ENCODE peak calls at places on chromosome 1, in ten cellular contexts. W is vagina, M is HCT116, L is AG10803, X is OCI-LY7, Q is NB4, D is fibroblast of lung, N is fibroblast of pulmonary artery, A is lung, K is BJ. S is an unnamed sample.

GRCh38 chr1:172287207-172287606 is 133.3 kb upstream of the C1orf105 start:
- DNase-seq in W (no peak), M (no peak), A (peak; percentile 39), X (no peak), L (peak; percentile 82), D (peak; percentile 89), Q (no peak), K (no peak), N (peak; percentile 76), S (peak; percentile 26)

GRCh38 chr1:6962956-6963915 is 178.0 kb downstream of the CAMTA1 start:
- DNase-seq in A (peak; percentile 51), L (no peak), M (peak; percentile 88), Q (no peak), N (no peak), W (no peak), D (peak; percentile 32), K (no peak), X (peak; percentile 58), S (no peak)

GRCh38 chr1:100627018-100627716 is 89.2 kb downstream of the GPR88 start:
- DNase-seq in N (peak; percentile 83), D (peak; percentile 64), W (no peak), K (no peak), L (peak; percentile 88), M (no peak), Q (peak; percentile 16), A (no peak), X (no peak), S (no peak)

GRCh38 chr1:18343646-18344045 is 137.1 kb upstream of the KLHDC7A start:
- DNase-seq in A (no peak), Q (no peak), X (no peak), D (no peak), N (no peak), W (no peak), K (no peak), L (no peak), M (no peak), S (no peak)

GRCh38 chr1:40039245-40039756 is 1.2 kb upstream of the CAP1 start:
- DNase-seq in K (no peak), X (peak; percentile 88), M (no peak), A (no peak), N (peak; percentile 65), L (peak; percentile 44), Q (peak; percentile 88), W (no peak), D (no peak), S (peak; percentile 20)

GRCh38 chr1:29669912-29670311 is 433.6 kb downstream of the PTPRU start:
- DNase-seq in N (no peak), K (no peak), A (peak; percentile 21), D (no peak), X (no peak), Q (no peak), M (no peak), L (no peak), W (no peak), S (no peak)

GRCh38 chr1:234763361-234763760 is 153.4 kb upstream of the IRF2BP2 start:
- DNase-seq in W (no peak), L (no peak), K (no peak), A (no peak), X (no peak), D (no peak), N (no peak), Q (peak; percentile 64), M (no peak), S (no peak)

GRCh38 chr1:51653127-51653526 is 36.2 kb downstream of the OSBPL9 start:
- DNase-seq in L (no peak), K (no peak), M (no peak), Q (no peak), N (no peak), D (no peak), A (no peak), W (no peak), X (no peak), S (no peak)

GRCh38 chr1:84145051-84145450 is 980 bp downstream of the PRKACB start:
- DNase-seq in A (no peak), L (no peak), Q (peak; percentile 53), W (no peak), K (no peak), N (no peak), M (no peak), X (peak; percentile 75), D (no peak), S (no peak)

GRCh38 chr1:21868941-21869454 is 56.9 kb downstream of the LDLRAD2 start:
- DNase-seq in W (no peak), D (no peak), L (no peak), Q (no peak), A (no peak), K (no peak), X (no peak), M (no peak), N (no peak), S (no peak)

GRCh38 chr1:227369102-227369760 is 50.9 kb upstream of the CDC42BPA start:
- DNase-seq in K (no peak), N (no peak), L (no peak), A (no peak), M (no peak), W (no peak), D (no peak), Q (no peak), X (no peak), S (no peak)

GRCh38 chr1:45012639-45013278 is 705 bp downstream of the UROD start:
- DNase-seq in X (no peak), Q (peak; percentile 52), L (peak; percentile 65), K (no peak), A (peak; percentile 78), N (peak; percentile 65), M (no peak), D (peak; percentile 65), W (no peak), S (peak; percentile 19)

GRCh38 chr1:7538849-7539771 is 232.0 kb upstream of the VAMP3 start:
- DNase-seq in K (no peak), D (no peak), W (no peak), Q (no peak), X (no peak), M (no peak), L (no peak), A (no peak), N (no peak), S (no peak)

GRCh38 chr1:175522880-175523279 is 220.5 kb downstream of the TNR start:
- DNase-seq in D (no peak), K (no peak), A (no peak), N (no peak), Q (no peak), L (no peak), M (no peak), W (no peak), X (no peak), S (no peak)

GRCh38 chr1:197659175-197659574 is 116.1 kb downstream of the DENND1B start:
- DNase-seq in M (no peak), N (no peak), W (no peak), L (no peak), D (no peak), A (no peak), Q (no peak), K (no peak), X (no peak), S (no peak)
- H3K4me3 ChIP-seq in M (no peak overlapping the region), N (no peak overlapping the region), W (no peak overlapping the region), L (no peak overlapping the region), D (no peak overlapping the region), A (no peak overlapping the region), Q (no peak overlapping the region), K (no peak overlapping the region), X (no peak overlapping the region), S (no peak overlapping the region)

DNA sequence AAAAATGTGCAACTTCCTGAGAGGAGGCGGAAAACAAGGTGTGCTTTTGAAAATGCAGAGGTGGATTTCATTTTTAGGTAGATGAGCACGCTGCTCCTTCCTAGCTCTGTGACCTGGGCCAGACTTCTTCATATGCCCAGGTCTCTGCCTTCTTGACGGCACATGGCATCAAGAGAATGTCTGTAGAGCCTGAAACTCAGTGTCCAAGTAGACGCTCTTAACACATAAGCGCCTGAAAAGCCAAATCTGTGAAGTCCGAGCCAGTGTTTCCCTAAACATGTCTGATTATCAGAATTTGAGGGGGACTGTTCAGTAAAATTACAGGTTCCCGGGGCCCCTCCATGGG is 25.7 kb downstream of the FHAD1 start:
- DNase-seq in A (no peak), K (no peak), X (no peak), D (no peak), N (no peak), L (no peak), M (no peak), Q (no peak), W (no peak), S (no peak)
- TF ChIP-seq CTCF in A (no peak), K (no peak), X (no peak), D (no peak), N (no peak), L (no peak), M (no peak), Q (no peak), W (no peak), S (no peak)

DNA sequence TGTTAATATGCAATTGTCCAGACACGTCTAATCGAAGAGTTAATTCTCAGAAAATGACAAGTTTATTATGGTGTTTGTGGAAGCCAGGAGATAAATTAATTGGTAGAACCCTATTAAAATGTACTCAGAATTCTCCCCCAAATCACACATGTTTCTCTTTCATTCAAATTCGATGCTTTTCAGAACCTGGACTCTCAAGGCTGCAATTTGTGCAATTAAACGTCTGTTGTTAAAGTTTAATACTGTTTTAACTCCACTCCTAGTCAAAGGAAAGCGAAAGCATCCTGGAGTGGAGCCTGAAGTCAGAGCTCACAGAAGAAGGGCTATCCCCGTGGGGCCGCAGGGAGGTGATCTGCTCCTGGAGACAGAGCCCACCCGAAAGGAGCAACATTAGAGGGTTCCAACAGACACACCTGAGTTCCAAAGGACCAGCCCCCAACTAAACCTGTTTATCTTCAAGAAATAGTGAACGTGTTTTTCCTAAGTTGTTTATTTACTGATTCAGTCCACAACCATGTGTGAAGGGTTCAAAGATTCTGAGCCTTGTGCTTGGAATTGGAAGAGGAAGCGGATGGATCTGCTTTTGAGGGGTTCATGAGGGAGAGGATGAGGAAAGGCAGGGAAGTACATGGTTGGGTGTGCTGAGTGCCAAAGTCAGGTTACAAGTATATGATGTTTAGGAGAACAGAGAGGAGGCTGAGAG is 68.0 kb upstream of the AKT3 start:
- DNase-seq in D (peak; percentile 37), Q (no peak), K (no peak), M (no peak), L (peak; percentile 22), N (peak; percentile 32), A (no peak), W (no peak), X (no peak), S (no peak)
- H3K4me3 ChIP-seq in D (peak overlapping the region; percentile 73), Q (peak overlapping the region; percentile 47), K (peak overlapping the region; percentile 54), M (no peak overlapping the region), L (peak overlapping the region; percentile 72), N (peak overlapping the region; percentile 62), A (no peak overlapping the region), W (peak overlapping the region; percentile 61), X (no peak overlapping the region), S (peak overlapping the region; percentile 54)

DNA sequence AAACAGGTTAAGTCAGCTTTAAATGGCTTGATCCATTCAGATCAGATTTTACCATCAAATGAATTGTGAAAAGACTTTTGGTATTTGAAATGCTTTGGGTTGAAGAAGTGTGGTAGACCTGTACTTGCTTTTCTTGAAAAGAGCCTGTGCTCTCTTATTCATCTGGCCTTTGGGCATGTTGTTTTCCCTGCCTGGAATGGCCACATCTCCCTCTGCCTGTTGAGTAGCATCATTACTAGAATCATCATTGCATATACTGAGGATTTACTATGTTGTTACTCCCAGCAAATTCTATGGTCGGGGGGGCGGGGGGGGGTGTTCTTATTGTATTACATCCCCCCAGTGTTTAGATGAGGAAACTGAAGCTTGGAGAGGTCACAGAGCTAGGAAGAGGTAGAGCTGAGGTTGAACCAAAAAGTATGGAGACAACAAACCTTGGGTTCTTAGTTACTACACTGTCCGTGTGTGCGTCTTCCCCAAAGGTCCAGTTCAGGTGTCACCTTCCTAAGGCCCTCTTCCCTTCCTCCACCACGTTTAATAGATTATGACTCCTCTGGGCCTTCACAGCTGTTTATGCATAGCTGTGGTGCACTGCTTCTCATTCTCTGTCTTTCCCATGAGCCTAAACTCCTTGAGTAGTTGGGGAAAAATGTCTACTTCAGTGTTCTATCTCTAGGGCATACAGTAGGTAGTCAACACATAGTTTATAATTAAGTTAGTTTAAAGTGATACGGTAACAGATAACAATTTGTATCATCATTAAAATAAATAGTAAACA is 246.4 kb upstream of the HOOK1 start:
- DNase-seq in L (peak; percentile 49), K (no peak), Q (no peak), D (peak; percentile 38), N (peak; percentile 33), A (no peak), M (no peak), W (no peak), X (no peak), S (no peak)
- TF ChIP-seq CTCF in L (peak; percentile 39), K (peak; percentile 34), Q (no peak), D (peak; percentile 15), N (peak; percentile 21), A (no peak), M (no peak), W (no peak), X (no peak), S (peak; percentile 8)

S was measured in astrocyte of the cerebellum.